ENCODE peak calls at places on chromosomes 2 and 18, in six cellular contexts. L is RWPE2, Y is body of pancreas, Q is stomach, E is A549, X is heart right ventricle. I is an unnamed sample. For H3K4me1, the result is how much of the 10 kb centered on the place peaks cover.

GRCh38 chr2:120632796-120633646 is 102.6 kb upstream of the GLI2 start:
- DNase-seq in Q (no peak), L (no peak), Y (peak), E (no peak), X (no peak), I (no peak)

GRCh38 chr18:22977847-22978701 is 44.9 kb downstream of the RBBP8 start:
- DNase-seq in Q (no peak), Y (peak), L (no peak), E (peak), X (no peak), I (no peak)

GRCh38 chr2:8134105-8134903 is 547.6 kb upstream of the ID2 start:
- DNase-seq in E (no peak), X (no peak), L (no peak), Y (no peak), Q (no peak), I (no peak)

GRCh38 chr2:54522624-54523281 is 66.6 kb downstream of the SPTBN1 start:
- DNase-seq in X (peak), Y (peak), Q (peak), L (no peak), E (peak), I (no peak)

GRCh38 chr2:45567974-45568789 is 42.9 kb downstream of the SRBD1 start:
- DNase-seq in Q (no peak), Y (no peak), L (no peak), E (no peak), X (no peak), I (no peak)

GRCh38 chr2:117960231-117960630 is 53.6 kb downstream of the CCDC93 start:
- DNase-seq in E (no peak), L (no peak), Q (no peak), Y (no peak), X (no peak), I (no peak)

GRCh38 chr2:27727257-27727656 is 44.3 kb upstream of the MRPL33 start:
- DNase-seq in X (no peak), E (no peak), L (no peak), Q (no peak), Y (peak), I (no peak)

GRCh38 chr2:144798019-144798418 is 278.1 kb upstream of the ZEB2 start:
- DNase-seq in X (no peak), Y (no peak), E (no peak), L (no peak), Q (no peak), I (no peak)

GRCh38 chr2:57892920-57893319 is 153.7 kb upstream of the VRK2 start:
- DNase-seq in Q (no peak), X (no peak), E (no peak), Y (no peak), L (no peak), I (no peak)

GRCh38 chr2:223760838-223761502 is 76.4 kb downstream of the AP1S3 start:
- DNase-seq in Y (peak), X (no peak), Q (peak), L (peak), E (peak), I (no peak)

GRCh38 chr2:226411727-226412360 is 387.8 kb downstream of the IRS1 start:
- DNase-seq in X (no peak), Y (no peak), L (peak), E (peak), Q (no peak), I (no peak)

GRCh38 chr2:98912957-98913915 is 22.8 kb downstream of the CRACDL start:
- DNase-seq in Q (peak), L (peak), X (no peak), Y (no peak), E (no peak), I (no peak)

GRCh38 chr2:27320958-27321543 is 1.8 kb downstream of the MPV17 start:
- DNase-seq in L (peak), Q (peak), E (peak), Y (peak), X (peak), I (no peak)

GRCh38 chr18:9707381-9708056 is 582 bp upstream of the RAB31 start:
- DNase-seq in Y (no peak), Q (no peak), E (no peak), L (no peak), X (no peak), I (peak)

GRCh38 chr2:118822015-118822414 is 25.4 kb downstream of the EN1 start:
- DNase-seq in Q (no peak), Y (no peak), E (no peak), X (no peak), L (no peak), I (no peak)

GRCh38 chr2:13003500-13003899 is 286.8 kb downstream of the TRIB2 start:
- DNase-seq in L (no peak), Q (no peak), Y (no peak), X (no peak), E (no peak), I (no peak)

GRCh38 chr2:121088251-121089004 is 196.6 kb downstream of the TFCP2L1 start:
- DNase-seq in X (peak), Q (no peak), Y (no peak), E (no peak), L (no peak), I (no peak)

GRCh38 chr2:120914839-120915521 is 179.3 kb downstream of the GLI2 start:
- DNase-seq in X (peak), Q (peak), E (peak), Y (peak), L (peak), I (peak)

GRCh38 chr18:22490429-22490846 is 72.7 kb upstream of the CTAGE1 start:
- DNase-seq in Y (no peak), L (no peak), Q (no peak), E (no peak), X (no peak), I (no peak)

GRCh38 chr18:77063256-77063655 is 69.3 kb downstream of the MBP start:
- DNase-seq in Q (peak), X (no peak), Y (peak), L (no peak), E (no peak), I (no peak)

GRCh38 chr18:50307400-50307737 is 19.9 kb upstream of the CXXC1 start:
- DNase-seq in E (no peak), Y (no peak), X (no peak), L (no peak), Q (no peak), I (no peak)

GRCh38 chr2:120893874-120894584 is 158.4 kb downstream of the GLI2 start:
- DNase-seq in L (no peak), E (no peak), Q (no peak), Y (no peak), X (no peak), I (no peak)

GRCh38 chr2:234292205-234292954 is 204.5 kb downstream of the ARL4C start:
- DNase-seq in E (no peak), X (peak), Q (no peak), Y (no peak), L (no peak), I (no peak)

GRCh38 chr2:234290196-234290595 is 206.7 kb downstream of the ARL4C start:
- DNase-seq in L (no peak), X (no peak), Q (no peak), Y (no peak), E (no peak), I (no peak)

GRCh38 chr2:234292955-234293228 is 204.0 kb downstream of the ARL4C start:
- DNase-seq in L (no peak), E (no peak), Y (no peak), X (no peak), Q (no peak), I (no peak)

GRCh38 chr2:234290671-234291070 is 206.2 kb downstream of the ARL4C start:
- DNase-seq in E (no peak), L (no peak), X (no peak), Y (peak), Q (peak), I (no peak)

GRCh38 chr2:234291765-234292204 is 205.1 kb downstream of the ARL4C start:
- DNase-seq in Y (peak), L (no peak), E (no peak), X (peak), Q (no peak), I (no peak)
- H3K4me1 ChIP-seq in Y (under half), L (under half), E (half or more), X (under half), Q (under half), I (under half)

GRCh38 chr2:43050866-43051265 is 175.5 kb downstream of the ZFP36L2 start:
- DNase-seq in Y (no peak), L (no peak), X (no peak), E (no peak), Q (peak), I (peak)
- H3K4me1 ChIP-seq in Y (under half), L (under half), X (under half), E (under half), Q (half or more), I (under half)

DNA sequence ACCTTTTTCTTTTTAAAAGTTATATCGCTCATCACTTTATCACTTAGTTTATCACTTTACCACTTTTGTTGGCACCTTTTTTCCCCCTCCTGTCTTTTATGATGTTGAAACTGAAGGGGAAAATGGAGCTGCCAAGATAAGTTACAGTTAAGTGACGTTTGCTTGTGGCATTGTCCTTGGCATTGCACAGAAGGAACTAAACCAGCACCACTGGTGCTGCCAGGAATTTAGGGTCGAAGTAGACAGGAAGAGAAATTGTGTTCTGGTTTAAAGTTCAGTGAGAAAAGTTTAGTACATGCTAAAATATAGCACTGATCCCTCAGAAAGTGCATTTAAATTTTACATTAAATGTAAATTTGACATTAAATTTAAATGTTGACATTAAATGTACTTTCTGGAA is 49.9 kb downstream of the MYO1B start:
- DNase-seq in L (no peak), Y (peak), E (no peak), X (no peak), Q (no peak), I (no peak)
- H3K4me1 ChIP-seq in L (under half), Y (under half), E (half or more), X (under half), Q (under half), I (under half)

GRCh38 chr2:181005809-181006208 is 25.4 kb downstream of the UBE2E3 start:
- DNase-seq in E (no peak), L (no peak), Q (no peak), Y (no peak), X (no peak), I (no peak)
- H3K4me1 ChIP-seq in E (under half), L (under half), Q (half or more), Y (under half), X (under half), I (under half)

GRCh38 chr2:71332413-71332866 is 858 bp downstream of the ZNF638 start:
- DNase-seq in X (no peak), Q (no peak), Y (no peak), L (no peak), E (no peak), I (no peak)
- H3K4me1 ChIP-seq in X (under half), Q (half or more), Y (under half), L (under half), E (under half), I (under half)

DNA sequence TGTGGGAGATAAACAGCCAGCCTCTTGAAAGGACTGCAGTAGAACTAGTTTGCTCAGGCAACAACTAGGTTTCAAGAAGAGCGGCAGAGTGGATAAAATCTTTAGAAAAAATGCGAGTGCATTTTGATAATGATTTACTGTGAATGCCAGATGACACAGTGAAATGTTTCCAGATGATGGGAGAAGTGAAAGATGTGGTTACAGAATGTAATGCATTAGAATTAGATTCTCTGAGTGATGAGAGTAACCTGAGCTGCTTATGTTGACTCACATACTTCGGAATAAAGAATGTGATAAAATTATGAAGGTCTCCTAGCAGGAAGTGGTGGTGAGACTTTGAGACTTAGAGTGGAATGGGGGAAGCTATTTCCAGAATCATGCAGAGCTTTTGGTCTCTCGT is 184.3 kb downstream of the GULP1 start:
- DNase-seq in L (no peak), Y (no peak), E (no peak), X (no peak), Q (no peak), I (no peak)
- H3K4me1 ChIP-seq in L (under half), Y (under half), E (under half), X (under half), Q (under half), I (under half)

GRCh38 chr2:241886840-241887447 is 17.4 kb downstream of the RTP5 start:
- DNase-seq in X (no peak), E (no peak), L (no peak), Q (no peak), Y (no peak), I (no peak)
- H3K4me1 ChIP-seq in X (under half), E (under half), L (under half), Q (under half), Y (half or more), I (under half)

GRCh38 chr18:25233582-25234362 is 118.2 kb downstream of the ZNF521 start:
- DNase-seq in Q (no peak), E (no peak), X (no peak), L (no peak), Y (no peak), I (no peak)

GRCh38 chr18:25234740-25235345 is 117.1 kb downstream of the ZNF521 start:
- DNase-seq in X (no peak), Y (no peak), L (no peak), E (no peak), Q (no peak), I (no peak)

GRCh38 chr18:25234363-25234639 is 117.7 kb downstream of the ZNF521 start:
- DNase-seq in Y (no peak), X (no peak), E (no peak), L (no peak), Q (no peak), I (no peak)

GRCh38 chr18:25236736-25237135 is 115.2 kb downstream of the ZNF521 start:
- DNase-seq in X (no peak), Y (no peak), E (no peak), L (no peak), Q (no peak), I (no peak)

GRCh38 chr18:25235648-25236047 is 116.3 kb downstream of the ZNF521 start:
- DNase-seq in Q (no peak), X (no peak), Y (no peak), E (no peak), L (no peak), I (no peak)
- H3K4me1 ChIP-seq in Q (under half), X (under half), Y (under half), E (under half), L (under half), I (under half)

GRCh38 chr18:36593001-36593400 is 235.8 kb downstream of the TPGS2 start:
- DNase-seq in E (no peak), Y (no peak), Q (no peak), X (no peak), L (no peak), I (no peak)

GRCh38 chr18:36590621-36591580 is 237.9 kb downstream of the TPGS2 start:
- DNase-seq in Y (no peak), E (no peak), Q (no peak), L (no peak), X (no peak), I (no peak)

GRCh38 chr18:36593641-36594040 is 235.2 kb downstream of the TPGS2 start:
- DNase-seq in X (no peak), E (no peak), Y (no peak), Q (no peak), L (no peak), I (no peak)

GRCh38 chr18:36589857-36590543 is 238.8 kb downstream of the TPGS2 start:
- DNase-seq in Y (no peak), Q (no peak), X (no peak), E (no peak), L (no peak), I (no peak)

DNA sequence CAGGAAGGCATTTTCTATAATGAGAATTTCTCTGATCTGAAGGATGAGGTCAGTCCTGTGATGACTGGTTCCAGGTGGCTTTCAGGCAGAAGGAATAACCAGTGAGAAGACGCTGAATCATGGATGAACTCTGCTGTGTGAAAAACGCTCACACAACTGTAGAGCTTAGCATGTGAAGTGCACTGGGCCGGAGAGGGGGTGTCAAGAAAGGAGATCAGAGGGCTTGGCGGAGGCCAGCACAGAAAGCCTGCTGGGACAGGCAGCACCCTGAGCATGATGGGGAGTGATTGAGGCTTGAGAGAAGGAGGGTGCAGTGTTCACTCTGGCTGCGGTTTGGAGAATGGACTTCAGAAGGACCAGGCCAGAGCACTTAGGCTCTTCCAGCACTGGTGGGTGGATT is 236.5 kb downstream of the TPGS2 start:
- DNase-seq in X (no peak), E (no peak), Y (no peak), Q (no peak), L (no peak), I (no peak)
- H3K4me1 ChIP-seq in X (under half), E (under half), Y (under half), Q (under half), L (under half), I (under half)

I was measured in suprapubic skin.